ENCODE peak calls at places on chromosomes 2 and 18, in seven cellular contexts. C is endothelial cell of umbilical vein; L is SJCRH30; B is breast epithelium; M is activated CD8-positive, alpha-beta memory T cell treated with anti-CD3 and anti-CD28 coated beads for 1 hour; G is activated T-cell treated with anti-CD3 and anti-CD28 coated beads for 1 hour; D is HTR-8/SVneo. H is an unnamed sample.

GRCh38 chr2:55672630-55673029 is 21.0 kb downstream of the PNPT1 start:
- DNase-seq in C (no peak), L (no peak), B (no peak), M (no peak), G (no peak), D (no peak), H (no peak)

GRCh38 chr18:60675801-60676200 is 303.2 kb upstream of the MC4R start:
- DNase-seq in C (no peak), L (no peak), B (no peak), M (no peak), G (no peak), D (no peak), H (no peak)

GRCh38 chr2:86038291-86039081 is 67.2 kb downstream of the POLR1A start:
- DNase-seq in C (peak; percentile 20), L (no peak), B (no peak), M (peak; percentile 60), G (no peak), D (no peak), H (no peak)

GRCh38 chr2:404581-404980 is 116.7 kb upstream of the ALKAL2 start:
- DNase-seq in C (no peak), L (no peak), B (no peak), M (no peak), G (no peak), D (no peak), H (no peak)

GRCh38 chr2:85851253-85851955 is 37.4 kb downstream of the ST3GAL5 start:
- DNase-seq in C (no peak), L (no peak), B (no peak), M (no peak), G (no peak), D (no peak), H (no peak)

GRCh38 chr2:156326488-156326887 is 6.0 kb downstream of the NR4A2 start:
- DNase-seq in C (no peak), L (no peak), B (no peak), M (no peak), G (no peak), D (no peak), H (no peak)

GRCh38 chr2:241441492-241441891 is 66.9 kb downstream of the STK25 start:
- DNase-seq in C (no peak), L (no peak), B (no peak), M (no peak), G (no peak), D (no peak), H (no peak)

GRCh38 chr2:231212329-231212845 is 14.0 kb downstream of the ARMC9 start:
- DNase-seq in C (no peak), L (no peak), B (no peak), M (no peak), G (no peak), D (no peak), H (no peak)

GRCh38 chr18:5197032-5197434 is at the start of gene AKAIN1:
- DNase-seq in C (peak; percentile 31), L (no peak), B (no peak), M (no peak), G (no peak), D (no peak), H (peak; percentile 56)

GRCh38 chr2:18169121-18169786 is 290.8 kb downstream of the KCNS3 start:
- DNase-seq in C (no peak), L (no peak), B (no peak), M (no peak), G (no peak), D (no peak), H (no peak)

GRCh38 chr2:201860541-201861154 is 54.3 kb downstream of the CDK15 start:
- DNase-seq in C (peak; percentile 81), L (peak; percentile 51), B (no peak), M (no peak), G (no peak), D (peak; percentile 72), H (no peak)

GRCh38 chr18:36412778-36413177 is 115.3 kb downstream of the FHOD3 start:
- DNase-seq in C (no peak), L (no peak), B (no peak), M (no peak), G (no peak), D (no peak), H (no peak)

GRCh38 chr2:231926761-231927565 is 767 bp upstream of the NPPC start:
- DNase-seq in C (no peak), L (no peak), B (peak; percentile 52), M (no peak), G (no peak), D (no peak), H (peak; percentile 58)

GRCh38 chr2:191311627-191312026 is 66.4 kb downstream of the MYO1B start:
- DNase-seq in C (peak; percentile 25), L (no peak), B (no peak), M (no peak), G (no peak), D (peak; percentile 53), H (no peak)

GRCh38 chr2:105604938-105605337 is 139.8 kb upstream of the NCK2 start:
- DNase-seq in C (no peak), L (no peak), B (no peak), M (no peak), G (no peak), D (no peak), H (no peak)

GRCh38 chr18:49762191-49763077 is 50.9 kb downstream of the ACAA2 start:
- DNase-seq in C (no peak), L (no peak), B (no peak), M (no peak), G (no peak), D (no peak), H (no peak)

GRCh38 chr2:40654346-40654745 is 202.5 kb upstream of the SLC8A1 start:
- DNase-seq in C (no peak), L (no peak), B (no peak), M (no peak), G (no peak), D (no peak), H (no peak)

GRCh38 chr18:8329186-8329771 is 280.0 kb upstream of the RAB12 start:
- DNase-seq in C (peak; percentile 60), L (no peak), B (no peak), M (no peak), G (no peak), D (no peak), H (no peak)

GRCh38 chr2:118954297-118955060 is 12.5 kb downstream of the MARCO start:
- DNase-seq in C (no peak), L (no peak), B (no peak), M (no peak), G (no peak), D (no peak), H (no peak)

GRCh38 chr2:96962567-96963203 is 23.7 kb downstream of the FAM178B start:
- DNase-seq in C (no peak), L (no peak), B (no peak), M (peak; percentile 75), G (peak; percentile 64), D (no peak), H (no peak)

GRCh38 chr2:240571314-240571973 is 3.2 kb downstream of the RNPEPL1 start:
- DNase-seq in C (no peak), L (no peak), B (no peak), M (no peak), G (no peak), D (no peak), H (peak; percentile 40)

GRCh38 chr2:85011747-85012146 is 40.8 kb downstream of the KCMF1 start:
- DNase-seq in C (no peak), L (peak; percentile 10), B (no peak), M (no peak), G (no peak), D (no peak), H (no peak)

GRCh38 chr2:148540022-148540421 is 104.5 kb upstream of the EPC2 start:
- DNase-seq in C (no peak), L (no peak), B (no peak), M (no peak), G (no peak), D (no peak), H (no peak)

GRCh38 chr2:15772196-15772595 is 168.2 kb upstream of the MYCN start:
- DNase-seq in C (peak; percentile 35), L (no peak), B (no peak), M (no peak), G (no peak), D (no peak), H (no peak)

GRCh38 chr2:183284606-183285005 is 160.4 kb downstream of the NUP35 start:
- DNase-seq in C (peak; percentile 14), L (no peak), B (no peak), M (no peak), G (no peak), D (peak; percentile 10), H (no peak)

GRCh38 chr2:218999021-218999880 is 6.0 kb upstream of the CRYBA2 start:
- DNase-seq in C (no peak), L (no peak), B (no peak), M (no peak), G (no peak), D (no peak), H (no peak)

GRCh38 chr18:985301-985700 is 80.6 kb downstream of the ADCYAP1 start:
- DNase-seq in C (no peak), L (peak; percentile 78), B (no peak), M (no peak), G (no peak), D (no peak), H (no peak)

GRCh38 chr2:44836174-44836573 is 105.3 kb upstream of the SIX3 start:
- DNase-seq in C (no peak), L (no peak), B (no peak), M (no peak), G (no peak), D (no peak), H (no peak)

GRCh38 chr2:46076251-46076650 is 221.0 kb upstream of the EPAS1 start:
- DNase-seq in C (peak; percentile 93), L (no peak), B (no peak), M (no peak), G (no peak), D (no peak), H (no peak)

GRCh38 chr2:36371070-36371962 is 15.7 kb downstream of the CRIM1 start:
- DNase-seq in C (peak; percentile 65), L (peak; percentile 45), B (no peak), M (no peak), G (no peak), D (no peak), H (no peak)

GRCh38 chr2:68420254-68420910 is 46.7 kb downstream of the FBXO48 start:
- DNase-seq in C (no peak), L (no peak), B (no peak), M (no peak), G (no peak), D (no peak), H (no peak)

GRCh38 chr18:76713432-76713831 is 108.9 kb upstream of the ZNF236 start:
- DNase-seq in C (no peak), L (no peak), B (no peak), M (no peak), G (no peak), D (no peak), H (no peak)